ENCODE peak calls at places on chromosomes 5 and 9, in six cellular contexts. L is lung, K is tibial artery, T is Calu3, F is PC-9, N is HFF-Myc. P is an unnamed sample.
A peak's percentile ranks its signal among the peaks of the same experiment; 100 is the strongest.

GRCh38 chr5:89313804-89314588 is 431.0 kb upstream of the MEF2C start:
- DNase-seq in L (no peak), K (no peak), T (peak; percentile 28), F (no peak), N (peak; percentile 97), P (no peak)

GRCh38 chr5:59893436-59894227 is at the start of gene PDE4D:
- DNase-seq in L (peak; percentile 57), K (peak; percentile 81), T (peak; percentile 73), F (no peak), N (peak; percentile 15), P (peak; percentile 92)

GRCh38 chr5:39466804-39467203 is 42.0 kb upstream of the DAB2 start:
- DNase-seq in L (no peak), K (no peak), T (no peak), F (no peak), N (no peak), P (no peak)

GRCh38 chr5:124401247-124402143 is 344.9 kb downstream of the ZNF608 start:
- DNase-seq in L (no peak), K (no peak), T (no peak), F (peak; percentile 78), N (no peak), P (no peak)

GRCh38 chr5:97929383-97929782 is 746.3 kb upstream of the RIOK2 start:
- DNase-seq in L (no peak), K (no peak), T (no peak), F (no peak), N (no peak), P (no peak)

GRCh38 chr9:114311571-114312512 is 11.1 kb upstream of the ORM1 start:
- DNase-seq in L (no peak), K (peak; percentile 32), T (no peak), F (no peak), N (no peak), P (peak; percentile 65)

GRCh38 chr5:155460501-155460931 is 447.0 kb downstream of the KIF4B start:
- DNase-seq in L (no peak), K (no peak), T (no peak), F (no peak), N (no peak), P (no peak)

GRCh38 chr5:142839711-142840441 is 69.7 kb downstream of the ARHGAP26 start:
- DNase-seq in L (peak; percentile 45), K (peak; percentile 90), T (no peak), F (no peak), N (no peak), P (no peak)

GRCh38 chr9:105510024-105510423 is 47.9 kb upstream of the FKTN start:
- DNase-seq in L (no peak), K (no peak), T (no peak), F (no peak), N (peak; percentile 5), P (no peak)

GRCh38 chr5:150077996-150078801 is 8.2 kb downstream of the CSF1R start:
- DNase-seq in L (no peak), K (no peak), T (no peak), F (no peak), N (no peak), P (peak; percentile 70)

DNA sequence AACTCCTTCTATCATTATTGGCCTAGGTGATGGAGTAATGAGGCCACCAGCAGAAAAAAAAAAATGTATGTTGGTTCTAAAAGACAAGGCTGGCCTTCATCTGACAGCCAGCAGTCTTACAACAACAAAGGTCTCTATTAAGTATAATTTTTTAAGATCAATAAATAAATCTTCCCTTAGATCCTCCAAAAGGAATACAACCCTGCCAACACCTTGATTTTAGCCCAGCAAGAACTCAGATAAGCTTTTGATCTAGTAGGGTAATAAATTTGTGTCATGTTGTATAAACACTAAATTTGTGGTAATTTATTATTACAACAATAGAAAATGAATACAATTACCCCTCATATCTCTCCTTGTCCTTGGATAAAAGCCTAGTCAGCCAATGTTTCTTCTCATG is 633.2 kb upstream of the FAM174A start:
- DNase-seq in L (no peak), K (no peak), T (no peak), F (no peak), N (no peak), P (no peak)
- TF ChIP-seq CTCF in L (no peak), K (no peak), T (no peak), F (no peak), N (no peak), P (no peak)

GRCh38 chr9:36110434-36110833 is 26.1 kb upstream of the GLIPR2 start:
- DNase-seq in L (no peak), K (no peak), T (no peak), F (no peak), N (no peak), P (no peak)
- TF ChIP-seq CTCF in L (no peak), K (no peak), T (no peak), F (no peak), N (no peak), P (peak; percentile 46)

DNA sequence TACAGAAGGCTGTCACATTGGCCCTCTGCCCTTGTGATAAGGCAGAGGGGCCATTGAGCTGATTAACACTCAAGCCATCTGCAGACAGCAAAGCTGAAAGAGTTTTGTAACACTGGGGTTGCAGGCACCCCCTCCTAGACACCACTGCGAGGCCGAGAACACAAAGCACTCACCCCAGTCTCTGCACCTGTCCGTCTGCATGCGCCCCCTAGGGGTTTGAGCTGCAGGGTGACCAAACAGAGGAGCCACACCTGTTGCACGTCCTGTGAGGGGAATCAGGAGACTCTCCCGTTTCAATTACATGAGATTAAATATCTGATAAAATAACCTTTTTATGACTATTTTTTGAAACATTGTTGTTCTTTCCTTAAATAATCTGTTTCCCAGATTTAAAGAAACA is 1180.4 kb downstream of the CDH9 start:
- DNase-seq in L (no peak), K (no peak), T (no peak), F (no peak), N (no peak), P (no peak)
- TF ChIP-seq CTCF in L (no peak), K (no peak), T (no peak), F (peak; percentile 43), N (no peak), P (no peak)

GRCh38 chr5:10607666-10608442 is 44.0 kb downstream of the ANKRD33B start:
- DNase-seq in L (no peak), K (peak; percentile 79), T (no peak), F (no peak), N (no peak), P (no peak)
- TF ChIP-seq CTCF in L (no peak), K (no peak), T (no peak), F (no peak), N (no peak), P (peak; percentile 21)

DNA sequence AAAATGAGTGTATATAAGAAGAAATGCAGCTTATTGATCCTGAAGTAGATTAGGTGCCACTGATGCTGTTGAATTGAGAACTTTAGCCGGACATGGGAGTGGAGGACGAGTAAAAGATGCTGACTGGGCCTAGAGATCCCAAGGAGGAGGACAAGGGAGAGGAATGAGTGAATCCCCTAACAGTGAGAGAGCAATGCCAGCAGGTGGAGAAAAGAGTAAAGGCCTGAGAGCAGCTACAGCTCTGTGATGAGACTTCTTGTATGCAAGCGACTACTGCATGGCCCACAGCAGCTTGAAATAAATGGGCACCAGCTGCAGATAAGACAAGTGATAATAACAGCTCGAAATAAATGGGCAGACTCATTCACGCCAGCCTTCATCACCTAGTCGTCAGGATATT is 44.5 kb upstream of the JMY start:
- DNase-seq in L (no peak), K (no peak), T (no peak), F (no peak), N (no peak), P (no peak)
- TF ChIP-seq CTCF in L (no peak), K (no peak), T (no peak), F (no peak), N (no peak), P (no peak)

GRCh38 chr5:42894057-42894456 is 82.4 kb upstream of the SELENOP start:
- DNase-seq in L (no peak), K (no peak), T (no peak), F (no peak), N (no peak), P (no peak)
- TF ChIP-seq CTCF in L (no peak), K (no peak), T (no peak), F (no peak), N (peak; percentile 37), P (no peak)

DNA sequence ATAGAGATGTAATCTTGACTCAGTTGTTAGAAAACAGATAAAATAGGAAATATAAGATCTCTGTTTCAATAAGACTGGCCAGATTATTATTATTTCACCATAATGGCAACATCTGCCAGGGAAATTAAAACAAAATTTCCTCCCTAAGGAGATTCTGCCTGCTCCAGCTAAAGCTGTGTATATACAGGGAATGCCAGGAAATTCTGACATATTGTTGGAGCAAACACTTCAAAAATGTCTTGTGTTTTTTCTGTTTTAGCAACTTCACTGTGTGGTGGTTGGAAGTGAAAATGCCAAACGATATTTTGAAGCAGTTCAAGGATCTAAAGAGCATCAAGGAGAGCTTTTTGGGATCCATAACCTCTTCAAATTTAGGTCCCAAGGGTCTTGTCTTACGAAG is 90.8 kb downstream of the ERCC6L2 start:
- DNase-seq in L (no peak), K (no peak), T (no peak), F (no peak), N (no peak), P (no peak)
- TF ChIP-seq CTCF in L (no peak), K (no peak), T (no peak), F (no peak), N (no peak), P (no peak)

DNA sequence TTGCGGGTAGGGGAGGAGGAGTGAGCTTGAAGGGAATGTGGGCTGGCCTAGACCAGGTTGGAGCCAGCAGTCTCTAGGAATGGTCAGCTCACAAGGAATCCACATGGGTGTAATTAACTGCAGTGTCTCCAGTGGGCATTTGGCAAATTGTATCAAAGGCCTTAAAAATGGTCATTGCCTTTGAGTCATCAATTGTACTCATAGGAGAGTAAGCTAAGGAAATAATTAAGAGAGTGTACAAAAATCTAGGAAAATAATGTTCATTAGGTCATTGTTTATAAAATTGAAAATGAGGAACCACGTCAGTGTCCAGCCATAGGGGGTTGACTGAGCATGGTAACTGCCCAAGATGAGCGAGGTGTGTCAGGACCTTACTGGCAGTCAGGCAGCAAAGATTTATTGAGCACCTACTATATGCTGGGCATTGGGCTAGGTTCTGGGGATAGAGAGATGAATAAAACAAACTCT is 29.8 kb upstream of the RPL26L1 start:
- DNase-seq in L (no peak), K (no peak), T (no peak), F (no peak), N (no peak), P (no peak)
- TF ChIP-seq CTCF in L (no peak), K (no peak), T (no peak), F (no peak), N (no peak), P (no peak)

DNA sequence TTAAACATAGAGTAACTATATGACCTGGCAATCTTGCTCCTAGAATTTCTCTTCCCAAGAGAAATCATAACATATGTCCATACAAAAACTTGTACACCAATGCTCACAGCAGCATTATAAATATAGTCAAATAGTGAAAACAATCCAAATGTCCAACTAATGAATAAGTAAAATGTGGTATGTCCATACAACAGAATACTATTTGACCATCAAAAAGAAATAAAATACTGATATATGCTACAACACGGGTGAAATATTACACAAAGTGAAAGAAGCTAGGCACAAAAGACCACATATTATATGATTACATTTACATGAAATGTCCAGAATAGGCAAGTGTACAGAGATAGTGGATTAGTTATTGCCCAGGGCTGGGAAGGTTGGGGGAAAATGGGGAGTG is 41.4 kb downstream of the PSMB7 start:
- DNase-seq in L (no peak), K (no peak), T (no peak), F (no peak), N (no peak), P (no peak)
- TF ChIP-seq CTCF in L (no peak), K (no peak), T (no peak), F (no peak), N (no peak), P (no peak)